ENCODE peak calls at places on chromosomes 16 and 17, in four cellular contexts. C is H1, M is HepG2, X is GM12878. H is an unnamed sample.

GRCh38 chr17:72566671-72567484 is 446.1 kb downstream of the SOX9 start:
- DNase-seq in X (no peak), C (no peak), M (peak; percentile 36), H (no peak)

GRCh38 chr17:35094902-35095301 is 24.8 kb downstream of the RAD51D start:
- DNase-seq in X (no peak), C (no peak), M (peak; percentile 14), H (no peak)

GRCh38 chr17:57955183-57955952 is at the start of gene CUEDC1:
- DNase-seq in M (no peak), C (peak; percentile 82), X (no peak), H (no peak)

GRCh38 chr17:9057310-9057709 is 36.0 kb downstream of the NTN1 start:
- DNase-seq in C (no peak), M (peak; percentile 6), X (no peak), H (no peak)

GRCh38 chr17:73401911-73402310 is 90.1 kb upstream of the CDC42EP4 start:
- DNase-seq in C (peak; percentile 76), X (no peak), M (peak; percentile 31), H (peak; percentile 16)

GRCh38 chr16:11112723-11113348 is 143.2 kb downstream of the SOCS1 start:
- DNase-seq in C (no peak), M (no peak), X (peak; percentile 79), H (no peak)

GRCh38 chr16:10694306-10694705 is 424 bp downstream of the TEKT5 start:
- DNase-seq in M (no peak), C (no peak), X (no peak), H (no peak)

GRCh38 chr16:85178596-85178995 is 66.3 kb upstream of the CIBAR2 start:
- DNase-seq in C (no peak), M (no peak), X (no peak), H (no peak)

GRCh38 chr16:55369151-55369550 is 45.1 kb downstream of the IRX6 start:
- DNase-seq in C (no peak), M (no peak), X (no peak), H (no peak)

GRCh38 chr16:88066680-88067529 is 115.7 kb downstream of the BANP start:
- DNase-seq in M (no peak), C (no peak), X (no peak), H (no peak)

GRCh38 chr17:47843391-47843730 is 2.3 kb upstream of the SCRN2 start:
- DNase-seq in X (no peak), M (no peak), C (no peak), H (no peak)

GRCh38 chr16:89237733-89238132 is 20.2 kb downstream of the ZNF778 start:
- DNase-seq in M (no peak), C (no peak), X (no peak), H (no peak)

GRCh38 chr17:41697122-41697962 is 8.7 kb downstream of the EIF1 start:
- DNase-seq in M (no peak), X (no peak), C (no peak), H (no peak)

GRCh38 chr17:73645050-73645871 is 1.0 kb upstream of the SDK2 start:
- DNase-seq in M (no peak), C (no peak), X (no peak), H (no peak)

GRCh38 chr17:80110927-80111701 is 9.7 kb downstream of the GAA start:
- DNase-seq in X (no peak), M (no peak), C (no peak), H (no peak)

GRCh38 chr17:7929158-7930029 is at the start of gene KCNAB3:
- DNase-seq in C (peak; percentile 83), M (no peak), X (no peak), H (no peak)

GRCh38 chr17:5042152-5043022 is 7.2 kb upstream of the SLC52A1 start:
- DNase-seq in C (no peak), M (no peak), X (no peak), H (no peak)

GRCh38 chr17:80034654-80034976 is 1.1 kb downstream of the TBC1D16 start:
- DNase-seq in M (no peak), X (no peak), C (no peak), H (no peak)

GRCh38 chr17:54948380-54948779 is 20.1 kb downstream of the COX11 start:
- DNase-seq in X (no peak), M (peak; percentile 44), C (no peak), H (no peak)

GRCh38 chr17:68455756-68456528 is 1.4 kb downstream of the WIPI1 start:
- DNase-seq in X (no peak), M (peak; percentile 89), C (no peak), H (no peak)

GRCh38 chr17:39739020-39739884 is 1.5 kb downstream of the GRB7 start:
- DNase-seq in C (peak; percentile 88), X (no peak), M (peak; percentile 100), H (no peak)

GRCh38 chr17:39737761-39738567 is at the start of gene GRB7:
- DNase-seq in M (peak; percentile 56), C (peak; percentile 83), X (no peak), H (no peak)

GRCh38 chr17:39740357-39741111 is 2.8 kb downstream of the GRB7 start:
- DNase-seq in X (no peak), M (peak; percentile 90), C (peak; percentile 79), H (peak; percentile 84)

GRCh38 chr17:39738568-39738901 is 797 bp downstream of the GRB7 start:
- DNase-seq in C (peak; percentile 78), M (peak; percentile 50), X (no peak), H (no peak)

DNA sequence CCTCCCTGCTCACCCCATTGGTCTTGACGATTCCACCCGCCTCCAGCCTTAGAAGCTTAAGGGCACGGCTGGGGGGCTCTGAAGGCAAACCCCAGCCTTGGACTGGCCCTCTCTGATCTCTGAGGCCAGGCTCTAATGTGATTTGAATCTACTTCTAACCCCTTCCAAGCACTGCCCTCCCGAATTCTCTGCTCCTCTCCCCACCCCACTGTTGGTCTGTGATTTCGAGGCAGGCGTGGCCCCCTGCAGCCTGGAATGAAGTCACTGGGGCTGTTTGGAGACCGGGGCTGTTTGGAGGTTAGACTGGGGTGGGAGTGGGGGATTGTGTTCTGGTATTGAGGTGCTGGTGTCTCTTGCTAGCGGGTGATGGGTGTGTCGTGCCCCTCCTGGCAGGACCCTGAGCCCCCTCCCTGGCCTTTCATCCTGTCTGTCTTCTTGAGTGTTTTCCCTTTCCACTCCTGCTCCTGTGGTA is 2.2 kb downstream of the GRB7 start:
- DNase-seq in M (peak; percentile 43), C (no peak), X (no peak), H (no peak)
- H3K4me3 ChIP-seq in M (peak overlapping the region; percentile 68), C (peak overlapping the region; percentile 86), X (no peak overlapping the region), H (peak overlapping the region; percentile 33)

GRCh38 chr17:1961187-1961586 is 63.9 kb downstream of the RTN4RL1 start:
- DNase-seq in C (no peak), M (no peak), X (no peak), H (peak; percentile 39)

GRCh38 chr17:1958134-1958881 is 66.8 kb downstream of the RTN4RL1 start:
- DNase-seq in C (no peak), X (no peak), M (no peak), H (no peak)

GRCh38 chr17:1957037-1957436 is 68.1 kb downstream of the RTN4RL1 start:
- DNase-seq in X (no peak), C (no peak), M (no peak), H (no peak)

GRCh38 chr17:1963250-1963649 is 61.9 kb downstream of the RTN4RL1 start:
- DNase-seq in C (no peak), X (no peak), M (no peak), H (no peak)

DNA sequence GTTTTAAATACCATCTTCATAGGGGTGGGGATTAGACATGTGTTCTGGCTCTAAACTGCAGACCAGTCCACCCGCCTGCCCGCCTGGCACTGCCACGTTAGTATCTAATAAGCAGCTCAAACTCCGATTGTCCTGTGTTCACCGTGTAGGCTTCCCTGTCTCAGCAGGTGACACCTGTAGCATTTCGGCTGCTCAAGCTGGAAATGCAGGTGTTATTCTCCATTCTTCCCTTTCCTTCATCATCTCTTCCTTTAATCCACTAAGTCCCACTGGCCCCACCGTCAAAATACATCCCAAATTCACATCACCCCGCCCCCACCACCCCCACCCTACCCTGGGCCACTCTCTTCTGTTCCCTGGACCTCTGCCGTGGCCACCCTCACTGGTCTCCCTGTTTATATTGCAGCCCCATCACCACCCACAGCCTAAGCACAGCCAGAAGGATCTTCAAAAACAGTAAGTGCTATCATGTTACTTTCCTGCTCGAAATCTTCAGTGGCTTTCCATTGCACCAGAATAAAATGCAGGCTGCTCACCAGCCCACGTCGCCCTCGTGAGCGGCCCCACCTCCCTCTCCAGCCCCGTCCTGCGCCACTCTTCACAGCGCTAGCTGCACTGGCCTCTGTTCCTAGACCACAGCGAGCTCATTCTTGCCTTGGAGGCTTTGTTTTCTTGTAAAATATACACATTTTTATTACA is 65.1 kb downstream of the RTN4RL1 start:
- DNase-seq in C (no peak), M (no peak), X (no peak), H (no peak)
- TF ChIP-seq SUZ12 in C (no peak), M (no peak), X (no peak), H (no peak)

GRCh38 chr16:50280932-50281331 is 14.6 kb downstream of the ADCY7 start:
- DNase-seq in C (no peak), X (no peak), M (no peak), H (no peak)

GRCh38 chr16:50281391-50282009 is 15.1 kb downstream of the ADCY7 start:
- DNase-seq in M (no peak), C (no peak), X (no peak), H (no peak)

GRCh38 chr16:50284131-50284911 is 18.0 kb downstream of the ADCY7 start:
- DNase-seq in M (peak; percentile 46), X (no peak), C (no peak), H (no peak)

GRCh38 chr16:50282955-50283631 is 16.7 kb downstream of the ADCY7 start:
- DNase-seq in X (no peak), C (no peak), M (peak; percentile 87), H (no peak)

GRCh38 chr16:50282010-50282538 is 15.7 kb downstream of the ADCY7 start:
- DNase-seq in C (no peak), X (peak; percentile 86), M (no peak), H (no peak)
- H3K4me3 ChIP-seq in C (no peak overlapping the region), X (peak overlapping the region; percentile 59), M (no peak overlapping the region), H (no peak overlapping the region)

GRCh38 chr17:19569785-19570496 is 36.3 kb downstream of the SLC47A1 start:
- DNase-seq in X (no peak), M (no peak), C (no peak), H (no peak)

GRCh38 chr17:19566176-19566575 is 32.5 kb downstream of the SLC47A1 start:
- DNase-seq in M (no peak), X (no peak), C (no peak), H (no peak)

GRCh38 chr17:19568016-19568350 is 34.3 kb downstream of the SLC47A1 start:
- DNase-seq in X (no peak), M (no peak), C (no peak), H (no peak)

GRCh38 chr17:19570497-19571151 is 37.0 kb downstream of the SLC47A1 start:
- DNase-seq in X (no peak), C (no peak), M (no peak), H (no peak)

DNA sequence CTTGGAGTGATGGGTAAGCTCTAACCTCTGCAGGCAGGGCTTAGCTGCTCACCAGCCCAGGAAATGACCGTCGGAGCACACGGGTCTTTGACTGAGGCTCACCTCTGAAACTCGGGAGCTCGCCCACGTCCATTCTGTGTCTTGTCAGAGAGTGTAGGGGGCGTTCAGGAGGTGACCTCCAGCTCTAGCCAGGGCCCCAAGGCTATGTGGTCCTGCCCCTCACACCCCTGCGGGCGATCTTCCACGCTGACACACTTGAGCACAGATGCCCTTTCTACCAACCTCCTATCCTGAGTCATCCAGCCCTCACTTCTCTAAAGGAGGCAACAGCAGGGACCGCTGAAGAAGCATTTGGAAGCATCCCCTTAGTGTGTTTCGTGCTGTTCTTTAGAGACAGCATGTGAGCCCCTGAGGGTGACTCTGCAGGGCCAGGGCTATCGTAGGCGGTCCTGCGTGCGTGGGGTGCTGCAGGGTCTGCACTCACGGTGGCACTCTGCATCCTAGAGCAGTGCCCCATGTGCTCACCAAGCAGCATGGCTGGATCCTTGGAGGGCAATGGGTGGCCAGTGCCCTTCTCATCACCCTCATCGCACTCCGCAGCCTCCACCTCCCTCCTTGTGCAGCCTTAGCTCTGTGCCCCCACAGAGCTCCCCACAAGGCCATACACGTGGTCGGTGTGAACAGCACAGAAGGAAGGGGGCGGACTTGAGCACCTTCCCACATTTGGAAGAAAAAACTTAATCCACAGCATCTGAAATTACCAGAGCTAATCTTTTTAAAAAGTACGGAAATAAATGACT is 33.8 kb downstream of the SLC47A1 start:
- DNase-seq in M (no peak), X (no peak), C (no peak), H (no peak)
- TF ChIP-seq SUZ12 in M (no peak), X (no peak), C (no peak), H (no peak)

H was measured in NT2/D1.